ENCODE peak calls at places on chromosome 1, in nine cellular contexts. Z is spleen, K is heart left ventricle, H is RWPE1, J is HCT116, Q is ovary, T is glutamatergic neuron, U is WTC11, Y is AG09309. R is an unnamed sample.

GRCh38 chr1:40977721-40978120 is 1.8 kb upstream of the CTPS1 start:
- DNase-seq in Z (no peak), K (no peak), H (no peak), J (no peak), Q (no peak), T (no peak), U (no peak), Y (no peak), R (no peak)

GRCh38 chr1:87787551-87787950 is 458.9 kb downstream of the LMO4 start:
- DNase-seq in Z (no peak), K (no peak), H (no peak), J (no peak), Q (no peak), T (no peak), U (no peak), Y (no peak), R (no peak)

GRCh38 chr1:3068400-3069361 is at the start of gene PRDM16:
- DNase-seq in Z (peak), K (peak), H (peak), J (peak), Q (peak), T (peak), U (peak), Y (peak), R (no peak)

GRCh38 chr1:94541175-94542087 is at the start of gene F3:
- DNase-seq in Z (peak), K (peak), H (peak), J (peak), Q (peak), T (peak), U (peak), Y (no peak), R (peak)

GRCh38 chr1:95282496-95282850 is 48.5 kb downstream of the RWDD3 start:
- DNase-seq in Z (no peak), K (no peak), H (no peak), J (no peak), Q (no peak), T (no peak), U (no peak), Y (no peak), R (no peak)

GRCh38 chr1:8441466-8441865 is 123.6 kb downstream of the SLC45A1 start:
- DNase-seq in Z (no peak), K (no peak), H (no peak), J (no peak), Q (no peak), T (no peak), U (no peak), Y (no peak), R (no peak)

GRCh38 chr1:27816921-27817630 is 13.5 kb upstream of the PPP1R8 start:
- DNase-seq in Z (no peak), K (no peak), H (no peak), J (no peak), Q (no peak), T (no peak), U (no peak), Y (peak), R (no peak)

GRCh38 chr1:6801998-6802397 is 16.7 kb downstream of the CAMTA1 start:
- DNase-seq in Z (no peak), K (no peak), H (no peak), J (no peak), Q (no peak), T (no peak), U (no peak), Y (no peak), R (no peak)

GRCh38 chr1:63731117-63732043 is 42.4 kb upstream of the ROR1 start:
- DNase-seq in Z (no peak), K (no peak), H (peak), J (peak), Q (no peak), T (no peak), U (no peak), Y (peak), R (no peak)

GRCh38 chr1:182332256-182332655 is 59.3 kb downstream of the GLUL start:
- DNase-seq in Z (no peak), K (no peak), H (no peak), J (no peak), Q (no peak), T (no peak), U (no peak), Y (no peak), R (no peak)

GRCh38 chr1:182331412-182331811 is 60.2 kb downstream of the GLUL start:
- DNase-seq in Z (no peak), K (no peak), H (no peak), J (no peak), Q (no peak), T (no peak), U (no peak), Y (no peak), R (no peak)

GRCh38 chr1:182329471-182329870 is 62.1 kb downstream of the GLUL start:
- DNase-seq in Z (no peak), K (no peak), H (no peak), J (no peak), Q (no peak), T (no peak), U (no peak), Y (no peak), R (no peak)

GRCh38 chr1:182328591-182328990 is 63.0 kb downstream of the GLUL start:
- DNase-seq in Z (no peak), K (no peak), H (no peak), J (no peak), Q (no peak), T (no peak), U (no peak), Y (no peak), R (no peak)

GRCh38 chr1:182330303-182330702 is 61.3 kb downstream of the GLUL start:
- DNase-seq in Z (no peak), K (no peak), H (no peak), J (no peak), Q (no peak), T (no peak), U (no peak), Y (no peak), R (no peak)
- TF ChIP-seq CTCF in Z (no peak), K (no peak), H (no peak), J (no peak), Q (no peak), T (no peak), U (no peak), Y (no peak), R (no peak)

DNA sequence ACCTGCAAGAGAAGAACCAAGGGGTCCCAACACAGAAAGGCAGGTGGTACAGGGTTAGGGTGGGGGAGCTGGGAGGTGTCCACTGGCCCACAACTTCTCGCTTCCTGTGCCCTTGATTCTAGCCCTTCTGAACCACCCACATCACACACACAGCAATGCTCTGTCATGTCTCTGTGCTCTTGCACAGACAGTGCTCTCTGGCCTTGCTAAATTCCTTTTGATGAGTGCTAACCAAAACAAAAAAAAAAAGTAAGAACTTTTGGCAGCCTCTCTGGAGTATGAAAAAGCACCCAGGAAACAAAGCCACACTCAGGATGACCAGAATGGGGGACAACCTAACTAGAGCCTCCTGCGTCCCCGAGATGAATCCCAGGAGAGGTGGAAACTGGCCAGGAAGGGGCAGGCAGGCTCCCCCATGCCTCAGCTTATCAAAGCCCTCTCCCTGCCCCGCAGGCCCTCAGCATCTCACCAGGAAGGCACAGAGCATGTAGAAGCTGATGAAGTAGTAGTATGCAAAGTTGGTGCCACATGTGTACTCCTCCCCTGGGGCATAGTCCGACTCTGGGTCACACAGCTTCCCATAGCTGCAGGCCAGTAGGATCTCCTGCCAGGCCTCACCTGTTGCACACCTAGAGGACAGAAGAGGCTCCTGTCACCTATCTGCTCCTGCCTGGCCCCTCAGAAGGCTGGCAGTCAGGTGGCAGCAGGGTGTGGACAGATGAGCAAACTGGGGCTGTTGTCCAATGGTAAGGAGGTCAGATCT is 27.2 kb upstream of the KIF21B start:
- DNase-seq in Z (no peak), K (no peak), H (no peak), J (no peak), Q (no peak), T (no peak), U (no peak), Y (no peak), R (no peak)
- TF ChIP-seq CTCF in Z (no peak), K (no peak), H (no peak), J (no peak), Q (no peak), T (no peak), U (no peak), Y (no peak), R (no peak)

DNA sequence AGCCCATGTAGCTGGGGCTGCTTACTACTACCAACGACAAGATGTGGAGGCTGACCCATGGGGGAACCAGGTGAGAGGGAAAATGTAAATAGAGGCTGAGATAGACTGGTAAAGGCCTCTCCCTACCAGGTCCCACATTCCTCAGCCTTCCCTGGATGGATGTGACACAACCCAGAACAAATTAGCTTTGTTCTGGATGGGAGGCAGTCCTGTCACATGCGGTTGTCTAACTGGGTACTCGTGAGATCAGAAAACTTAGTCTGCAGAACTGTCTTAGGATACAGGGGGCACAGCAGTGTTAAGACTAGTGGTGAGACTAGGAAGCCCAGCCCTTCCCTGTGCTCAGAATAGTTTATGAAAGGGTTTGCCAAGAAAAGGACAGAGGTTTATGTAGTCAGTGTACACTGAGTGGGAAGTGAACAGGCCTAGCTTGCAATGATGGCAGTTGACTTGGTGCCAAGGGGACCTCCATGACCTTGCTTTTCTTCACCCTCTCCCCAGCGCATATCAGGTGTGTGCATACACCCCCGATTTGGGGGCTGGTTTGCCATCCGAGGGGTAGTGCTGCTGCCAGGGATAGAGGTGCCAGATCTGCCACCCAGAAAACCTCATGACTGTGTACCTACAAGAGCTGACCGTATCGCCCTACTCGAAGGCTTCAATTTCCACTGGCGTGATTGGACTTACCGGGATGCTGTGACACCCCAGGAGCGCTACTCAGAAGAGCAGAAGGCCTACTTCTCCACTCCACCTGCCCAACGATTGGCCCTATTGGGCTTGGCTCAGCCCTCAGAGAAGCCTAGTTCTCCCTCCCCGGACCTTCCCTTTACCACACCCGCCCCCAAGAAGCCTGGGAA is 8.4 kb downstream of the MMACHC start:
- DNase-seq in Z (no peak), K (no peak), H (no peak), J (no peak), Q (no peak), T (no peak), U (no peak), Y (no peak), R (no peak)
- TF ChIP-seq CTCF in Z (no peak), K (no peak), H (no peak), J (peak), Q (no peak), T (no peak), U (no peak), Y (peak), R (no peak)

GRCh38 chr1:14366361-14367018 is 232.0 kb upstream of the KAZN start:
- DNase-seq in Z (no peak), K (peak), H (no peak), J (no peak), Q (peak), T (peak), U (peak), Y (no peak), R (no peak)
- TF ChIP-seq CTCF in Z (no peak), K (no peak), H (no peak), J (no peak), Q (no peak), T (no peak), U (no peak), Y (peak), R (no peak)

R was measured in GM13977.